ENCODE peak calls at places on chromosomes 12 and 14, in four cellular contexts. T is K562, F is HL-60, D is GM12878. O is an unnamed sample.

GRCh38 chr14:76514599-76514998 is 138.7 kb downstream of the ESRRB start:
- DNase-seq in F (peak; percentile 8), T (peak; percentile 40), D (no peak), O (peak; percentile 32)

GRCh38 chr12:96338852-96339478 is 61.3 kb downstream of the CDK17 start:
- DNase-seq in F (no peak), T (no peak), D (no peak), O (no peak)

GRCh38 chr12:94240171-94240570 is 91.8 kb downstream of the PLXNC1 start:
- DNase-seq in F (no peak), T (no peak), D (peak; percentile 88), O (no peak)

GRCh38 chr12:82645414-82645813 is 41.3 kb upstream of the TMTC2 start:
- DNase-seq in D (no peak), F (no peak), T (no peak), O (no peak)

GRCh38 chr14:79567306-79567705 is 644.0 kb downstream of the DIO2 start:
- DNase-seq in T (no peak), F (no peak), D (no peak), O (no peak)

GRCh38 chr14:58239259-58240210 is 5.1 kb upstream of the PSMA3 start:
- DNase-seq in T (peak; percentile 19), F (no peak), D (peak; percentile 64), O (no peak)

GRCh38 chr12:110035534-110036104 is 12.7 kb downstream of the C12orf76 start:
- DNase-seq in T (no peak), F (no peak), D (no peak), O (no peak)

GRCh38 chr14:38003746-38004609 is 203.7 kb upstream of the SSTR1 start:
- DNase-seq in D (no peak), F (no peak), T (no peak), O (no peak)

GRCh38 chr14:67975429-67975828 is 155.8 kb downstream of the RAD51B start:
- DNase-seq in F (no peak), D (no peak), T (no peak), O (no peak)

GRCh38 chr14:67970923-67971322 is 151.3 kb downstream of the RAD51B start:
- DNase-seq in T (no peak), D (no peak), F (no peak), O (no peak)

GRCh38 chr14:67977468-67978034 is 158.0 kb downstream of the RAD51B start:
- DNase-seq in D (no peak), T (no peak), F (no peak), O (no peak)

GRCh38 chr14:67973415-67973814 is 153.8 kb downstream of the RAD51B start:
- DNase-seq in T (no peak), F (no peak), D (no peak), O (no peak)

DNA sequence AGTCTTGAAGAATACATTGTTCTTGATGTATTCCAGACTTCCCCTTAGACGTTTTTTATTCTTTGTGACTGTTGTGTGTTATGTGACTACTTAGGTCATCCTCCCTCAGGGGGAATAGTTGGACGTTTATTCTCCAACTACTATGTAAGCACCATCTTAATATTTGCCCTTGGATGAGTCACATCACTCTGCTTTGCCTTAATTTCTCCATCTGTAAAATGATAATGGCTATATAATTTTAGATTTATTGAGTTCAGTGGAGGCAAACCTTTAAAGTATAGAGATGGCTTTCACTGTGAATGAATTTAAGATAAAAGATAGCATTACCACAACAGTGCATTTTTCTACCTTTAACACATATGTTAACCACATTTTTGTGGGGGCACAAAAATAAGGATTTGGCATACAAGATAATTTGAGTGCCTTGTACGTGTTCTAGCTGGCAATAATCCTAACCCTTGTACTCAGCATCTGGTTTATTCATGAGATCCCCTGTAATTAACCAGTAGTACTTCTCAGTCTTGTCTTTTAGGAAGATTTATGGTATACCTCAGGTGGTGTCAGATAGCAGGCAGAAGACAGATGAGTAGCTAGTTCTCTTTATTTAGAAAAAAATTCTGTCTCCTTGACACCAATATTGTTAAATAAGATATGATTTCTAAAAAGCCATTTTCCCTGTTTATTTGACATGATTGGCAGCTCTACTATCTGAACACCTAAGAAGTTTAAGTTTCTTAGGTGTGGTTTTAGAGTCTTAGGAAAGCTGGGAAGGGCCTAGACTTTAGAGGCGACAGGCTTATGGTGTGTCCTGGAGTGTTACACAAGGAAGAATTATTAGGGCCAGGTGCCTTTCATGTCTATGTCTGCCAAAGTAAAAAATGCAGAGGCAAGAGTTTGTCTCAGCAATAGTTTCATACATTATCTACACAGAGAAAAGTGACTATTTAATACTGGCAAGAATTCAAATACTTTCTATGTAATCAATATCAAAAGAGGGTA is 152.3 kb downstream of the RAD51B start:
- DNase-seq in F (no peak), D (no peak), T (no peak), O (no peak)
- TF ChIP-seq SPI1 in F (no peak), D (no peak), T (no peak), O (no peak)

GRCh38 chr12:108312885-108313203 is 26.3 kb downstream of the CMKLR1 start:
- DNase-seq in D (no peak), T (no peak), F (no peak), O (no peak)
- TF ChIP-seq SPI1 in D (no peak), T (no peak), F (no peak), O (no peak)

GRCh38 chr12:57106021-57106708 is 5.0 kb downstream of the STAT6 start:
- DNase-seq in T (no peak), D (no peak), F (no peak), O (no peak)
- TF ChIP-seq SPI1 in T (no peak), D (no peak), F (no peak), O (no peak)

DNA sequence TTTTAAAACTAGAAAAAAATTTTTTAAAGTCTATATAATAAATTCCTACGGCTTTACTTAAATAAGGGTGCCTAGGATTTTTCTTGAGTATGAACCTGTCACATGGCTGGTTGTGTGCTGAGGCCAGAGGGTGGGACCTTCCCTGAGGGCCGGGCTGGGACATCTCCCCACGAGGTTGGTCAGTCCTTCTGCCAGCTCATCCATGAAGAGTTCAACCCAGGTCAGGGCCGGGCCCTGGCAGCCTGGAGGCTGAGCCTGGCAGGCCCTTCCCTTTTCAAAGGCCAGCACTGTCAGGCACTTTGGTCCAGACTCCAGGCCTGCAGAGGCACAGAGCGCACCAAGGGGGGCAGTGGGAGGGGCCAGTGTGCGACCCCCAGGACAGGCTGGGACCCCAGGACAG is 31.8 kb downstream of the TNFAIP2 start:
- DNase-seq in D (no peak), T (no peak), F (no peak), O (no peak)
- TF ChIP-seq SPI1 in D (no peak), T (no peak), F (no peak), O (no peak)

GRCh38 chr12:115132145-115132544 is 448.2 kb upstream of the TBX3 start:
- DNase-seq in D (no peak), F (no peak), T (no peak), O (no peak)
- TF ChIP-seq SPI1 in D (no peak), F (no peak), T (no peak), O (no peak)

DNA sequence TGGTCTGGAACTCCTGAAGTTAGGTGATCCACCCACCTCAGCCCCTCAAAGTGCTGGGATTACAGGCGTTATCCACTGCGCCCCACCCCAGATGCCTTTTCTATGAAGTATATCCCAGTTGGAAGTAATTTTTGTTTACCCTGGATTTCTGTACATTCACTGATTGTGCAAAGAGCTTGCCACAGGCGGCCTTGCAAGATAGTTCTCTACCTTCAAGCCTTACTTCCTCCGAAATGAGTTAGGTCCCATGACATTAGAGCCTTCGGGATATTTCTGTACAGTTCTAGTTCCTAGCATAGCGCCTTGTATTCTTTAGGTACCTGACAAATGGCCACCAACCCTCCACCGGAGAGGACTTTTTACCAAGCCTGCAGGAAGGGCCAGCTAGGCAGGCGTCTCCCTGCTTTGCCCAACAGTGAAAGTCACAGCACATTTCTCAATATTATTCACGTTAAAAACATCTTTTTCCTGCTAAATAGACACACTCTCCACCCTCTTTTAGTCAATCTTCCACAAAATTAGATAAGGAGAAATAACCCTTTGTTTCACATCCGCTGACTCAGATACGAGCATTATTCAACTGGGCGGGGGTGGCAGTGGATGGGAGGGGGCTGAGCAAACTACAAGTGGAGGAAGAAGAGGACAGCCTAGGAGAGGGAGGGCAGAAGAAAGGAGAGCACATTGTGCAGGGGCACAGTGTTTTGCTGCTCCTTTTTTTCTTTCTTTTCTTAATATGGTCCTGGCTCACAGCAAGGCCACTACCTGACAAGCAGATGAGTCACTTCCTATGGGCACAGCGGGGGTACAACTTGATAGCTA is 40.0 kb upstream of the CAPRIN2 start:
- DNase-seq in F (no peak), D (no peak), T (peak; percentile 43), O (no peak)
- TF ChIP-seq SPI1 in F (no peak), D (no peak), T (no peak), O (no peak)

GRCh38 chr12:66197413-66198055 is 8.5 kb downstream of the IRAK3 start:
- DNase-seq in T (no peak), F (no peak), D (no peak), O (no peak)
- TF ChIP-seq SPI1 in T (no peak), F (no peak), D (no peak), O (no peak)

DNA sequence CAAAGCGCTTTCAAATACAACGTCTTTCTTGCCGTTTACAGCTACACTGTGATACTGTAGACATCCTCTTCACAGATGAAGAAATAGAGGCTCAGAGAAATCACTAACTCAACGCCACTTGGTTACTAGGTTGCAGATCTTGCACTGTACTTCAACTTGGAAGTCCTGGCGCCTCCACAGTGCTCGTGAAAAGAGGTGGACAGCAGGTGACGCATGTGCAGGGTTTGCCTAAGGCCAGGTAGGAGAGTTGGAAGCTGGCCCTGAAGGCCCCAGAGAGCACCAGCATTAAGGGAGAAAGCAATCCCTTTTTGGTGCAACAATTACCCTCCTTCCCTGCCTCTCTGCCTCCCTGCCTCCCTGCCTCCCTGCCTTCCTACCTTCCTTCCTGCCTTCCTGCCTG is 22.8 kb upstream of the TSPAN9 start:
- DNase-seq in F (no peak), T (no peak), D (no peak), O (no peak)
- TF ChIP-seq SPI1 in F (no peak), T (no peak), D (no peak), O (no peak)

DNA sequence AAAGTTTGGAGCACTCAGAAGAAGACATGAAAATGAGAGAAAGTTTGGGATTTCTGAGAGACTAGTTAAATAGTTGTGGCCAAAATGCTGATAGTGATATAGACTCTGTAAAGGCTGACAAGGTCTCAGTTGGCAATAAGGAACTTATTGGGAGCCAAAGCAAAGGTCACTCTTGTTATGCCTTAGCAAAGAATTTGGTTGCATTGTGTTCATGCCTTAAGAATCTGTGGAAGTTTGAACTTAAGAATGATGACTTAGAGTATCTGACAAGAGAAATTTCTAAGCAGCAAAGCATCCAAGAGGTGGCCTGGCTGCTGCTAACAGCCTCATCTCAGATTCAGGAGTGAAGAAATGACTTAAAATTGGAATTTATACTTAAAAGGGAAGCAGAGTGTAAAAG is 113.8 kb downstream of the PIK3C2G start:
- DNase-seq in F (no peak), D (no peak), T (no peak), O (no peak)
- TF ChIP-seq SPI1 in F (no peak), D (no peak), T (no peak), O (no peak)